ENCODE peak calls at places on chromosomes 12 and 14, in six cellular contexts. X is activated CD4-positive, alpha-beta T cell treated with anti-CD3 and anti-CD28 coated beads, Interleukin-2, amount 10 ng/mL, durations not matched to agents 24 days and 14 days; U is progenitor cell of endocrine pancreas; W is stimulated activated CD4-positive, alpha-beta T cell treated with anti-CD3 and anti-CD28 coated beads, TNF-alpha, amount 100 ng/mL, for 48 hours; P is NAMALWA; Q is posterior cingulate gyrus. Z is an unnamed sample.

GRCh38 chr12:13250416-13250815 is 53.9 kb downstream of the EMP1 start:
- DNase-seq in X (no peak), U (no peak), W (no peak), P (no peak), Q (no peak), Z (no peak)

GRCh38 chr12:57750561-57751431 is 1.3 kb downstream of the CDK4 start:
- DNase-seq in X (peak; percentile 63), U (no peak), W (no peak), P (no peak), Q (no peak), Z (no peak)

GRCh38 chr12:120932058-120932457 is 27.9 kb upstream of the SPPL3 start:
- DNase-seq in X (no peak), U (no peak), W (no peak), P (no peak), Q (no peak), Z (no peak)

GRCh38 chr14:61588419-61588901 is 106.9 kb upstream of the HIF1A start:
- DNase-seq in X (no peak), U (no peak), W (no peak), P (no peak), Q (no peak), Z (no peak)

GRCh38 chr14:37466003-37466622 is 128.9 kb downstream of the FOXA1 start:
- DNase-seq in X (no peak), U (no peak), W (no peak), P (no peak), Q (no peak), Z (no peak)

GRCh38 chr12:94180558-94181296 is 32.4 kb downstream of the PLXNC1 start:
- DNase-seq in X (no peak), U (no peak), W (no peak), P (no peak), Q (no peak), Z (no peak)

GRCh38 chr12:116765271-116765670 is 27.2 kb downstream of the RNFT2 start:
- DNase-seq in X (no peak), U (no peak), W (no peak), P (no peak), Q (no peak), Z (no peak)

GRCh38 chr14:91223028-91223783 is 21.3 kb downstream of the GPR68 start:
- DNase-seq in X (peak; percentile 59), U (no peak), W (no peak), P (no peak), Q (no peak), Z (no peak)

GRCh38 chr12:22380029-22380428 is 45.5 kb upstream of the ST8SIA1 start:
- DNase-seq in X (no peak), U (no peak), W (no peak), P (no peak), Q (no peak), Z (no peak)

GRCh38 chr12:117045998-117046374 is 53.2 kb downstream of the TESC start:
- DNase-seq in X (no peak), U (no peak), W (no peak), P (no peak), Q (no peak), Z (no peak)

GRCh38 chr14:55101698-55102097 is 27.4 kb upstream of the LGALS3 start:
- DNase-seq in X (no peak), U (no peak), W (no peak), P (no peak), Q (no peak), Z (no peak)